ENCODE peak calls at places on chromosome 1, in seven cellular contexts. M is lower leg skin; A is NCI-H69; F is stimulated activated CD4-positive, alpha-beta T cell treated with anti-CD3 and anti-CD28 coated beads, Interleukin-15, amount 100 ng/mL, for 1 hour; R is LoVo; Q is HFF-Myc; V is fibroblast of mammary gland. W is an unnamed sample.

GRCh38 chr1:86423873-86424272 is at the start of gene CLCA2:
- DNase-seq in M (no peak), A (no peak), F (no peak), R (no peak), Q (no peak), V (no peak), W (no peak)

GRCh38 chr1:36256558-36257374 is 32.5 kb downstream of the THRAP3 start:
- DNase-seq in M (peak; percentile 59), A (no peak), F (no peak), R (no peak), Q (no peak), V (no peak), W (no peak)

GRCh38 chr1:115565789-115566188 is 76.0 kb upstream of the VANGL1 start:
- DNase-seq in M (no peak), A (no peak), F (no peak), R (no peak), Q (no peak), V (no peak), W (no peak)

GRCh38 chr1:51956528-51957509 is 33.7 kb downstream of the RAB3B start:
- DNase-seq in M (no peak), A (peak; percentile 76), F (no peak), R (no peak), Q (no peak), V (peak; percentile 60), W (no peak)

GRCh38 chr1:14479865-14480264 is 118.6 kb upstream of the KAZN start:
- DNase-seq in M (no peak), A (no peak), F (no peak), R (no peak), Q (no peak), V (no peak), W (no peak)

GRCh38 chr1:27142464-27142863 is 12.5 kb downstream of the SLC9A1 start:
- DNase-seq in M (no peak), A (peak; percentile 86), F (no peak), R (no peak), Q (no peak), V (no peak), W (no peak)

GRCh38 chr1:2152914-2153313 is 41.7 kb downstream of the FAAP20 start:
- DNase-seq in M (no peak), A (no peak), F (no peak), R (no peak), Q (no peak), V (no peak), W (no peak)

GRCh38 chr1:33300673-33301072 is 20.2 kb downstream of the A3GALT2 start:
- DNase-seq in M (no peak), A (no peak), F (no peak), R (no peak), Q (no peak), V (peak; percentile 83), W (no peak)

GRCh38 chr1:98467584-98467983 is 193.9 kb upstream of the SNX7 start:
- DNase-seq in M (no peak), A (peak; percentile 17), F (no peak), R (no peak), Q (no peak), V (no peak), W (no peak)

GRCh38 chr1:222928212-222928611 is 113.4 kb downstream of the DISP1 start:
- DNase-seq in M (peak; percentile 87), A (peak; percentile 96), F (no peak), R (no peak), Q (no peak), V (peak; percentile 62), W (no peak)

GRCh38 chr1:33185541-33185940 is 3.7 kb upstream of the TRIM62 start:
- DNase-seq in M (no peak), A (no peak), F (no peak), R (no peak), Q (no peak), V (no peak), W (no peak)

GRCh38 chr1:15186846-15187151 is 33.3 kb downstream of the TMEM51 start:
- DNase-seq in M (no peak), A (no peak), F (no peak), R (no peak), Q (no peak), V (no peak), W (no peak)

GRCh38 chr1:4062560-4062959 is 162.5 kb upstream of the C1orf174 start:
- DNase-seq in M (peak; percentile 62), A (no peak), F (no peak), R (no peak), Q (no peak), V (no peak), W (no peak)

GRCh38 chr1:22750671-22751016 is 40.0 kb downstream of the EPHB2 start:
- DNase-seq in M (no peak), A (peak; percentile 42), F (no peak), R (no peak), Q (no peak), V (no peak), W (no peak)

GRCh38 chr1:1118011-1118892 is 2.4 kb upstream of the C1orf159 start:
- DNase-seq in M (no peak), A (no peak), F (no peak), R (no peak), Q (no peak), V (no peak), W (no peak)

GRCh38 chr1:31152181-31152768 is 86.8 kb upstream of the PUM1 start:
- DNase-seq in M (no peak), A (no peak), F (no peak), R (no peak), Q (peak; percentile 83), V (peak; percentile 95), W (peak; percentile 33)

GRCh38 chr1:165903672-165904071 is 76.3 kb downstream of the UCK2 start:
- DNase-seq in M (no peak), A (peak; percentile 69), F (no peak), R (peak; percentile 40), Q (no peak), V (peak; percentile 75), W (no peak)

GRCh38 chr1:210531475-210532222 is 202.9 kb downstream of the HHAT start:
- DNase-seq in M (no peak), A (no peak), F (no peak), R (no peak), Q (peak; percentile 7), V (no peak), W (no peak)

GRCh38 chr1:67005068-67005467 is 48.9 kb downstream of the SLC35D1 start:
- DNase-seq in M (no peak), A (no peak), F (no peak), R (no peak), Q (no peak), V (no peak), W (no peak)

GRCh38 chr1:87600848-87601247 is 272.2 kb downstream of the LMO4 start:
- DNase-seq in M (no peak), A (peak; percentile 11), F (no peak), R (peak; percentile 15), Q (peak; percentile 4), V (peak; percentile 43), W (no peak)

GRCh38 chr1:232269988-232270387 is 359.9 kb downstream of the SIPA1L2 start:
- DNase-seq in M (no peak), A (no peak), F (no peak), R (no peak), Q (no peak), V (no peak), W (no peak)

GRCh38 chr1:234553241-234554156 is 56.5 kb downstream of the IRF2BP2 start:
- DNase-seq in M (peak; percentile 81), A (no peak), F (no peak), R (no peak), Q (peak; percentile 62), V (peak; percentile 86), W (peak; percentile 68)

GRCh38 chr1:22808846-22809501 is 98.3 kb downstream of the EPHB2 start:
- DNase-seq in M (no peak), A (peak; percentile 64), F (no peak), R (no peak), Q (peak; percentile 72), V (peak; percentile 94), W (no peak)

GRCh38 chr1:226708342-226708780 is 30.7 kb downstream of the ITPKB start:
- DNase-seq in M (no peak), A (peak; percentile 96), F (no peak), R (no peak), Q (peak; percentile 90), V (peak; percentile 96), W (peak; percentile 14)

GRCh38 chr1:36572906-36573305 is 90.2 kb upstream of the CSF3R start:
- DNase-seq in M (no peak), A (peak; percentile 17), F (no peak), R (no peak), Q (no peak), V (no peak), W (no peak)

GRCh38 chr1:98940680-98941079 is 64.0 kb downstream of the PLPPR5 start:
- DNase-seq in M (no peak), A (no peak), F (no peak), R (no peak), Q (peak; percentile 33), V (peak; percentile 91), W (no peak)

GRCh38 chr1:53982034-53982761 is 35.8 kb downstream of the LDLRAD1 start:
- DNase-seq in M (no peak), A (peak; percentile 73), F (no peak), R (no peak), Q (peak; percentile 35), V (peak; percentile 50), W (no peak)

GRCh38 chr1:198179556-198179981 is 22.8 kb downstream of the NEK7 start:
- DNase-seq in M (no peak), A (peak; percentile 46), F (no peak), R (no peak), Q (peak; percentile 79), V (peak; percentile 62), W (no peak)

GRCh38 chr1:101843160-101843559 is 153.6 kb downstream of the OLFM3 start:
- DNase-seq in M (no peak), A (no peak), F (no peak), R (no peak), Q (no peak), V (no peak), W (no peak)

GRCh38 chr1:110773813-110774212 is 99.1 kb upstream of the KCNA3 start:
- DNase-seq in M (no peak), A (no peak), F (no peak), R (no peak), Q (no peak), V (no peak), W (no peak)

GRCh38 chr1:15322648-15323350 is 75.8 kb downstream of the FHAD1 start:
- DNase-seq in M (no peak), A (no peak), F (no peak), R (no peak), Q (no peak), V (no peak), W (no peak)

GRCh38 chr1:235160965-235161684 is at the start of gene RBM34:
- DNase-seq in M (peak; percentile 98), A (peak; percentile 96), F (peak; percentile 89), R (peak; percentile 93), Q (peak; percentile 51), V (peak; percentile 86), W (peak; percentile 70)

GRCh38 chr1:67855444-67855843 is 22.2 kb upstream of the GNG12 start:
- DNase-seq in M (no peak), A (no peak), F (no peak), R (no peak), Q (no peak), V (no peak), W (no peak)

GRCh38 chr1:53987880-53988279 is 30.1 kb downstream of the LDLRAD1 start:
- DNase-seq in M (no peak), A (no peak), F (no peak), R (no peak), Q (no peak), V (peak; percentile 14), W (no peak)

W was measured in amniotic stem cell.